ENCODE peak calls at places on chromosome 17, in six cellular contexts. F, V, G, K, Q and N are unnamed samples.

GRCh38 chr17:44899074-44899782 is at the start of gene EFTUD2:
- DNase-seq in K (no peak), F (peak), V (peak), Q (peak), G (peak), N (no peak)

GRCh38 chr17:69779378-69780214 is 295.4 kb upstream of the KCNJ16 start:
- DNase-seq in G (no peak), K (no peak), F (peak), V (no peak), Q (no peak), N (no peak)

GRCh38 chr17:65170839-65171238 is 33.7 kb downstream of the RGS9 start:
- DNase-seq in F (peak), G (no peak), K (no peak), Q (peak), V (no peak), N (no peak)

GRCh38 chr17:6137716-6138502 is 67.7 kb downstream of the WSCD1 start:
- DNase-seq in K (no peak), Q (no peak), V (no peak), G (no peak), F (no peak), N (no peak)

GRCh38 chr17:72422204-72422504 is 301.3 kb downstream of the SOX9 start:
- DNase-seq in G (no peak), K (no peak), V (no peak), Q (no peak), F (no peak), N (no peak)

GRCh38 chr17:511001-511690 is 158.5 kb upstream of the RPH3AL start:
- DNase-seq in V (no peak), Q (no peak), F (peak), G (no peak), K (no peak), N (no peak)

GRCh38 chr17:4951486-4951885 is 567 bp downstream of the ENO3 start:
- DNase-seq in Q (no peak), G (no peak), F (no peak), K (no peak), V (no peak), N (no peak)

GRCh38 chr17:65394811-65395472 is 166.5 kb downstream of the AXIN2 start:
- DNase-seq in V (no peak), Q (no peak), K (no peak), F (no peak), G (no peak), N (no peak)

GRCh38 chr17:71633391-71633849 is 487.4 kb upstream of the SOX9 start:
- DNase-seq in K (no peak), Q (no peak), G (no peak), V (no peak), F (peak), N (peak)

GRCh38 chr17:4598776-4599504 is 14.6 kb downstream of the SMTNL2 start:
- DNase-seq in K (no peak), F (peak), V (no peak), G (no peak), Q (no peak), N (no peak)

GRCh38 chr17:77717941-77718668 is 240.4 kb upstream of the TNRC6C start:
- DNase-seq in G (no peak), K (no peak), V (no peak), Q (no peak), F (no peak), N (no peak)

GRCh38 chr17:1414001-1414574 is 14.1 kb upstream of the YWHAE start:
- DNase-seq in G (no peak), K (no peak), F (no peak), Q (peak), V (no peak), N (no peak)

GRCh38 chr17:3954921-3955320 is 9.3 kb downstream of the ATP2A3 start:
- DNase-seq in V (no peak), Q (no peak), K (no peak), G (no peak), F (no peak), N (no peak)

GRCh38 chr17:80112471-80113032 is 11.2 kb downstream of the GAA start:
- DNase-seq in F (no peak), Q (no peak), G (no peak), V (no peak), K (no peak), N (no peak)

GRCh38 chr17:14719942-14720341 is 419.1 kb downstream of the HS3ST3B1 start:
- DNase-seq in F (no peak), K (no peak), Q (no peak), V (no peak), G (no peak), N (no peak)

GRCh38 chr17:72457712-72458111 is 336.9 kb downstream of the SOX9 start:
- DNase-seq in V (no peak), K (no peak), Q (no peak), F (no peak), G (no peak), N (no peak)

GRCh38 chr17:65743313-65743665 is 181.8 kb upstream of the AXIN2 start:
- DNase-seq in V (no peak), F (peak), G (no peak), K (no peak), Q (no peak), N (peak)

GRCh38 chr17:78251773-78252103 is 20.3 kb downstream of the TMEM235 start:
- DNase-seq in G (no peak), Q (no peak), V (no peak), K (no peak), F (no peak), N (no peak)

GRCh38 chr17:8444506-8444905 is 8.8 kb downstream of the NDEL1 start:
- DNase-seq in Q (no peak), G (no peak), V (no peak), F (no peak), K (no peak), N (no peak)

GRCh38 chr17:50845260-50846147 is 10.1 kb downstream of the WFIKKN2 start:
- DNase-seq in G (no peak), Q (no peak), V (no peak), K (no peak), F (no peak), N (no peak)

GRCh38 chr17:71085238-71086033 is 916.1 kb downstream of the KCNJ2 start:
- DNase-seq in F (peak), V (no peak), K (no peak), G (no peak), Q (no peak), N (no peak)

GRCh38 chr17:63390090-63390489 is 56.0 kb downstream of the CYB561 start:
- DNase-seq in F (no peak), Q (no peak), G (no peak), K (no peak), V (no peak), N (no peak)

GRCh38 chr17:40777971-40778370 is 4.4 kb downstream of the KRT27 start:
- DNase-seq in K (no peak), F (no peak), V (no peak), Q (no peak), G (no peak), N (no peak)

GRCh38 chr17:353213-353837 is 718 bp upstream of the RPH3AL start:
- DNase-seq in Q (no peak), F (no peak), V (no peak), G (no peak), K (no peak), N (no peak)

GRCh38 chr17:6938637-6939036 is 57.2 kb upstream of the ALOX12 start:
- DNase-seq in K (no peak), F (no peak), V (no peak), G (no peak), Q (no peak), N (no peak)

GRCh38 chr17:80095844-80096475 is 5.4 kb upstream of the GAA start:
- DNase-seq in K (no peak), F (no peak), V (no peak), G (no peak), Q (no peak), N (no peak)

GRCh38 chr17:42519546-42520444 is 16.2 kb upstream of the NAGLU start:
- DNase-seq in K (peak), V (no peak), Q (peak), G (no peak), F (peak), N (peak)

GRCh38 chr17:16932611-16933010 is 39.3 kb downstream of the TNFRSF13B start:
- DNase-seq in G (no peak), V (no peak), F (no peak), K (no peak), Q (no peak), N (no peak)

GRCh38 chr17:16881239-16881924 is 90.5 kb downstream of the TNFRSF13B start:
- DNase-seq in K (no peak), V (no peak), F (no peak), Q (no peak), G (no peak), N (no peak)